ENCODE peak calls at places on chromosomes 7 and 10, in nine cellular contexts. One of them, this sample, is unnamed.

GRCh38 chr10:73076361-73077183 is 20.1 kb downstream of the P4HA1 start:
- DNase-seq in hepatocyte: peak; percentile 37
- DNase-seq in testis: peak; percentile 92
- DNase-seq in tibial artery: peak; percentile 78
- DNase-seq in heart right ventricle: peak; percentile 83
- DNase-seq in PC-3: peak; percentile 77
- DNase-seq in suprapubic skin: no peak
- DNase-seq in left lung: peak; percentile 82
- DNase-seq in AG04450: peak; percentile 62
- DNase-seq in this sample: peak; percentile 77

GRCh38 chr10:102675887-102676616 is 31.8 kb downstream of the TRIM8 start:
- DNase-seq in hepatocyte: peak; percentile 61
- DNase-seq in testis: no peak
- DNase-seq in tibial artery: peak; percentile 65
- DNase-seq in heart right ventricle: peak; percentile 50
- DNase-seq in PC-3: peak; percentile 55
- DNase-seq in suprapubic skin: no peak
- DNase-seq in left lung: peak; percentile 74
- DNase-seq in AG04450: peak; percentile 92
- DNase-seq in this sample: peak; percentile 34

GRCh38 chr7:141012696-141013344 is 1.9 kb downstream of the MRPS33 start:
- DNase-seq in hepatocyte: no peak
- DNase-seq in testis: no peak
- DNase-seq in tibial artery: no peak
- DNase-seq in heart right ventricle: no peak
- DNase-seq in PC-3: peak; percentile 56
- DNase-seq in suprapubic skin: no peak
- DNase-seq in left lung: no peak
- DNase-seq in AG04450: no peak
- DNase-seq in this sample: no peak

GRCh38 chr10:52539463-52539862 is 225.4 kb downstream of the DKK1 start:
- DNase-seq in hepatocyte: no peak
- DNase-seq in testis: no peak
- DNase-seq in tibial artery: no peak
- DNase-seq in heart right ventricle: no peak
- DNase-seq in PC-3: peak; percentile 100
- DNase-seq in suprapubic skin: no peak
- DNase-seq in left lung: no peak
- DNase-seq in AG04450: no peak
- DNase-seq in this sample: no peak

GRCh38 chr7:99123571-99124033 is 20.3 kb downstream of the SMURF1 start:
- DNase-seq in hepatocyte: no peak
- DNase-seq in testis: no peak
- DNase-seq in tibial artery: peak; percentile 83
- DNase-seq in heart right ventricle: no peak
- DNase-seq in PC-3: peak; percentile 81
- DNase-seq in suprapubic skin: no peak
- DNase-seq in left lung: no peak
- DNase-seq in AG04450: no peak
- DNase-seq in this sample: no peak

GRCh38 chr10:62666264-62666663 is 138.3 kb upstream of the ADO start:
- DNase-seq in hepatocyte: no peak
- DNase-seq in testis: no peak
- DNase-seq in tibial artery: no peak
- DNase-seq in heart right ventricle: no peak
- DNase-seq in PC-3: peak; percentile 30
- DNase-seq in suprapubic skin: no peak
- DNase-seq in left lung: no peak
- DNase-seq in AG04450: no peak
- DNase-seq in this sample: no peak

GRCh38 chr7:78225534-78225933 is 427.0 kb downstream of the PHTF2 start:
- DNase-seq in hepatocyte: no peak
- DNase-seq in testis: peak; percentile 49
- DNase-seq in tibial artery: no peak
- DNase-seq in heart right ventricle: no peak
- DNase-seq in PC-3: no peak
- DNase-seq in suprapubic skin: no peak
- DNase-seq in left lung: no peak
- DNase-seq in AG04450: no peak
- DNase-seq in this sample: no peak

GRCh38 chr10:117313641-117314040 is 61.6 kb downstream of the PDZD8 start:
- DNase-seq in hepatocyte: no peak
- DNase-seq in testis: no peak
- DNase-seq in tibial artery: no peak
- DNase-seq in heart right ventricle: no peak
- DNase-seq in PC-3: no peak
- DNase-seq in suprapubic skin: no peak
- DNase-seq in left lung: no peak
- DNase-seq in AG04450: no peak
- DNase-seq in this sample: no peak

GRCh38 chr7:9507281-9507680 is 1073.9 kb downstream of the NXPH1 start:
- DNase-seq in hepatocyte: peak; percentile 31
- DNase-seq in testis: peak; percentile 35
- DNase-seq in tibial artery: no peak
- DNase-seq in heart right ventricle: no peak
- DNase-seq in PC-3: no peak
- DNase-seq in suprapubic skin: no peak
- DNase-seq in left lung: no peak
- DNase-seq in AG04450: no peak
- DNase-seq in this sample: no peak

GRCh38 chr7:128003787-128004186 is 27.4 kb downstream of the LRRC4 start:
- DNase-seq in hepatocyte: no peak
- DNase-seq in testis: no peak
- DNase-seq in tibial artery: no peak
- DNase-seq in heart right ventricle: no peak
- DNase-seq in PC-3: no peak
- DNase-seq in suprapubic skin: no peak
- DNase-seq in left lung: no peak
- DNase-seq in AG04450: no peak
- DNase-seq in this sample: no peak

GRCh38 chr7:24129597-24129996 is 154.4 kb upstream of the NPY start:
- DNase-seq in hepatocyte: no peak
- DNase-seq in testis: no peak
- DNase-seq in tibial artery: no peak
- DNase-seq in heart right ventricle: no peak
- DNase-seq in PC-3: peak; percentile 68
- DNase-seq in suprapubic skin: no peak
- DNase-seq in left lung: no peak
- DNase-seq in AG04450: peak; percentile 41
- DNase-seq in this sample: no peak

GRCh38 chr10:63798599-63799498 is 277.6 kb downstream of the REEP3 start:
- DNase-seq in hepatocyte: peak; percentile 58
- DNase-seq in testis: peak; percentile 61
- DNase-seq in tibial artery: peak; percentile 85
- DNase-seq in heart right ventricle: peak; percentile 83
- DNase-seq in PC-3: peak; percentile 76
- DNase-seq in suprapubic skin: no peak
- DNase-seq in left lung: peak; percentile 45
- DNase-seq in AG04450: peak; percentile 11
- DNase-seq in this sample: peak; percentile 56

GRCh38 chr7:143437568-143437967 is 5.7 kb upstream of the TAS2R60 start:
- DNase-seq in hepatocyte: no peak
- DNase-seq in testis: no peak
- DNase-seq in tibial artery: no peak
- DNase-seq in heart right ventricle: no peak
- DNase-seq in PC-3: no peak
- DNase-seq in suprapubic skin: no peak
- DNase-seq in left lung: no peak
- DNase-seq in AG04450: no peak
- DNase-seq in this sample: no peak

GRCh38 chr10:27100800-27101347 is 580 bp upstream of the ANKRD26 start:
- DNase-seq in hepatocyte: no peak
- DNase-seq in testis: no peak
- DNase-seq in tibial artery: no peak
- DNase-seq in heart right ventricle: no peak
- DNase-seq in PC-3: no peak
- DNase-seq in suprapubic skin: no peak
- DNase-seq in left lung: no peak
- DNase-seq in AG04450: no peak
- DNase-seq in this sample: no peak

GRCh38 chr10:99344715-99345114 is 15.6 kb downstream of the CNNM1 start:
- DNase-seq in hepatocyte: no peak
- DNase-seq in testis: no peak
- DNase-seq in tibial artery: no peak
- DNase-seq in heart right ventricle: no peak
- DNase-seq in PC-3: no peak
- DNase-seq in suprapubic skin: no peak
- DNase-seq in left lung: no peak
- DNase-seq in AG04450: no peak
- DNase-seq in this sample: no peak

GRCh38 chr7:41695661-41696322 is 7.1 kb downstream of the INHBA start:
- DNase-seq in hepatocyte: peak; percentile 57
- DNase-seq in testis: no peak
- DNase-seq in tibial artery: no peak
- DNase-seq in heart right ventricle: no peak
- DNase-seq in PC-3: no peak
- DNase-seq in suprapubic skin: no peak
- DNase-seq in left lung: no peak
- DNase-seq in AG04450: peak; percentile 72
- DNase-seq in this sample: no peak

GRCh38 chr10:130714700-130715467 is 578.7 kb downstream of the GLRX3 start:
- DNase-seq in hepatocyte: no peak
- DNase-seq in testis: peak; percentile 19
- DNase-seq in tibial artery: peak; percentile 51
- DNase-seq in heart right ventricle: no peak
- DNase-seq in PC-3: no peak
- DNase-seq in suprapubic skin: no peak
- DNase-seq in left lung: no peak
- DNase-seq in AG04450: no peak
- DNase-seq in this sample: no peak
- H3K9me3 ChIP-seq in hepatocyte: no peaks in the 10 kb centered on the region
- H3K9me3 ChIP-seq in testis: no peaks in the 10 kb centered on the region
- H3K9me3 ChIP-seq in tibial artery: no peaks in the 10 kb centered on the region
- H3K9me3 ChIP-seq in heart right ventricle: no peaks in the 10 kb centered on the region
- H3K9me3 ChIP-seq in PC-3: no peaks in the 10 kb centered on the region
- H3K9me3 ChIP-seq in suprapubic skin: no peaks in the 10 kb centered on the region
- H3K9me3 ChIP-seq in left lung: no peaks in the 10 kb centered on the region
- H3K9me3 ChIP-seq in AG04450: peaks cover 79% of the 10 kb centered on the region
- H3K9me3 ChIP-seq in this sample: no peaks in the 10 kb centered on the region

DNA sequence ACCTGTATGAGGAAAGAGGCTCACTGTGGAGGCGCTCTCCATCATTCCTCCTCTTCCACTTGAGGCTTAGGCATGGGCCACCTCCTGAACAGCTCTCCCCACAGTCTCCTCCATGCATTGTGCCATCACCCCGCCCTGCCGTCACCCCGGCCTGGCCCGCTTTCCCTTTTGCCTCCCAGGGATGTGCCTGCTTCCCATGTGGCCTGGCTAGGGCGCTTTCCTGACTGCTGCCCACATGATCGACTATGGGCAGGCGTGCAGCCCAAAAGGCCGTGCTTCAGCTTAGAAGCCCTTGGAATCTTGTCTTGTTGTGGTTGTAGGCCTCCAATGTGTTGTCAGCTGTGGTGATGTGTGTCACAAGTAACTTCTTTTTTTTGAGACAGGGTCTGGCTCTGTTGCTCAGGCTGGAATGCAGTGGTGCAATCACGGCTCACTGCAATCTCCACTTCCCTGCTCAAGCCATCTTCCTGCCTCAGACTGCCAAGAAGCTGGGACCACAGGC is 1.8 kb upstream of the ACTR3C start:
- DNase-seq in hepatocyte: no peak
- DNase-seq in testis: no peak
- DNase-seq in tibial artery: no peak
- DNase-seq in heart right ventricle: no peak
- DNase-seq in PC-3: no peak
- DNase-seq in suprapubic skin: no peak
- DNase-seq in left lung: peak; percentile 72
- DNase-seq in AG04450: no peak
- DNase-seq in this sample: peak; percentile 51
- H3K27ac ChIP-seq in hepatocyte: peak overlapping the region; percentile 93
- H3K27ac ChIP-seq in testis: no peak overlapping the region
- H3K27ac ChIP-seq in tibial artery: no peak overlapping the region
- H3K27ac ChIP-seq in heart right ventricle: no peak overlapping the region
- H3K27ac ChIP-seq in PC-3: no peak overlapping the region
- H3K27ac ChIP-seq in suprapubic skin: no peak overlapping the region
- H3K27ac ChIP-seq in left lung: peak overlapping the region; percentile 95
- H3K27ac ChIP-seq in AG04450: no peak overlapping the region
- H3K27ac ChIP-seq in this sample: peak overlapping the region; percentile 92

DNA sequence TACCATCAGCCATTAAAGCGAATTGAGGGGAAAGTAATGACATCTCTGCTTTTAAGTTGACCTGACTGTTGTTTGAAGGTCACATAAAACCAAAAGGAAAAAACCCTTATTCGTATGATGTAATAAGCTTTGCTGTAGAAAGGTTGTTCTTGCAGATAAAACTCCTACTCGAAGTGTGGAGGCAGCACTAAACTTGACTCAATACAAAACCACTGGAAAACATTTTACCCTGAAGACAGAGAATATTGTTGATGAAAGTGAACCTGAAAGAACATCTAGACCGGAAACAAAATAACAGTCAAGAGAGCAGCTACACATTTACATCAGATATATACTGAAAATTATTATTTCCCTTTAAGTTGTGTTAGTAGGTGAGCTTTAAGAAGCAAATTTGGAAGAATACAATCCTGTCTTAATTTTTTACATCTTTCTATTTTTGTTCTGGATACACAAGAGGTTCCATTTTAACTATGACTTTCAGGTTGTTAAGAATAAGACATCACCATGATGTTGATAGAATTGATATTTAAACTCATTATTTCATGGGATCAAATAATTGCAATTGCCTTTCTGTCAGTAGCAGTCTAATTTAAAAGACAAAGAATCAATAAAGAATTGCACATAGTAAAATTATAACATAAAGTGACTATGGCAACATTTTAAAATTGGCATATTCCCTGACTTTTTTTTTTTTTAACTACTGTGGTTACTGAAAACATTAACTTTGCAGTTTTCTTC is 6.4 kb downstream of the ETV1 start:
- DNase-seq in hepatocyte: no peak
- DNase-seq in testis: no peak
- DNase-seq in tibial artery: no peak
- DNase-seq in heart right ventricle: no peak
- DNase-seq in PC-3: no peak
- DNase-seq in suprapubic skin: no peak
- DNase-seq in left lung: no peak
- DNase-seq in AG04450: no peak
- DNase-seq in this sample: no peak
- TF ChIP-seq CTCF in hepatocyte: no peak
- TF ChIP-seq CTCF in testis: no peak
- TF ChIP-seq CTCF in tibial artery: no peak
- TF ChIP-seq CTCF in heart right ventricle: no peak
- TF ChIP-seq CTCF in PC-3: no peak
- TF ChIP-seq CTCF in suprapubic skin: no peak
- TF ChIP-seq CTCF in left lung: no peak
- TF ChIP-seq CTCF in AG04450: no peak
- TF ChIP-seq CTCF in this sample: no peak

GRCh38 chr7:4343272-4344000 is 338.7 kb upstream of the FOXK1 start:
- DNase-seq in hepatocyte: peak; percentile 7
- DNase-seq in testis: no peak
- DNase-seq in tibial artery: no peak
- DNase-seq in heart right ventricle: no peak
- DNase-seq in PC-3: no peak
- DNase-seq in suprapubic skin: peak; percentile 4
- DNase-seq in left lung: no peak
- DNase-seq in AG04450: no peak
- DNase-seq in this sample: no peak

DNA sequence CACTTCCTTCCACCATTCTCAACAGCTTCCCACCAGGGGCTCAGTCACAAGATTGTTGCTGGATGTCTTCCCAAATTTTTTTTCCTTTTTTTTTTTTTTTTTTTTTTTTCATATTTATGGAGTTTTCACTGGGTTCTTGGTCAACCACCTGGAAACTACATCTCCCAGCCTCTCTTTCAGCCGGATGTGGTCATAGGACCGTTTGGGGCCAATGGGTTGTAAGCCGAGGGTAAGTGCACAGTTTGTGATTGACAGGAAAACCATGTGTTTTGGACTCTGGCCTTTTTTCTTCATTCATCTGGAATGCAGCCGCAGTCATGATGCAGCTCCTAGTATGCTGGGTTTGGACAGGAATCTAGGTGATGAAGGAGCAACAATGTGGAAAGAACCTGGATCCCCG is 337.1 kb upstream of the FOXK1 start:
- DNase-seq in hepatocyte: no peak
- DNase-seq in testis: no peak
- DNase-seq in tibial artery: no peak
- DNase-seq in heart right ventricle: no peak
- DNase-seq in PC-3: no peak
- DNase-seq in suprapubic skin: no peak
- DNase-seq in left lung: no peak
- DNase-seq in AG04450: no peak
- DNase-seq in this sample: no peak
- H3K9me3 ChIP-seq in hepatocyte: no peaks in the 10 kb centered on the region
- H3K9me3 ChIP-seq in testis: no peaks in the 10 kb centered on the region
- H3K9me3 ChIP-seq in tibial artery: peaks cover 4% of the 10 kb centered on the region
- H3K9me3 ChIP-seq in heart right ventricle: peaks cover 4% of the 10 kb centered on the region
- H3K9me3 ChIP-seq in PC-3: no peaks in the 10 kb centered on the region
- H3K9me3 ChIP-seq in suprapubic skin: no peaks in the 10 kb centered on the region
- H3K9me3 ChIP-seq in left lung: peaks cover 33% of the 10 kb centered on the region
- H3K9me3 ChIP-seq in AG04450: peaks cover 61% of the 10 kb centered on the region
- H3K9me3 ChIP-seq in this sample: no peaks in the 10 kb centered on the region